ENCODE peak calls at places on chromosomes 5 and 9, in four cellular contexts. Z is CD4-positive, alpha-beta memory T cell; P is ovary; D is right cardiac atrium. V is an unnamed sample.

GRCh38 chr9:21677834-21678233 is 124.6 kb upstream of the MTAP start:
- DNase-seq in P (no peak), Z (no peak), D (no peak), V (no peak)

GRCh38 chr9:16627967-16628366 is 242.5 kb downstream of the BNC2 start:
- DNase-seq in P (peak), Z (no peak), D (peak), V (no peak)

GRCh38 chr5:154756871-154757646 is 1.9 kb downstream of the LARP1 start:
- DNase-seq in P (peak), D (peak), Z (peak), V (peak)

GRCh38 chr9:93900971-93901861 is 53.9 kb downstream of the BARX1 start:
- DNase-seq in P (no peak), D (no peak), Z (no peak), V (no peak)

GRCh38 chr5:180378412-180379344 is 25.5 kb upstream of the GFPT2 start:
- DNase-seq in Z (no peak), P (no peak), D (no peak), V (no peak)

GRCh38 chr5:41447761-41448510 is 62.5 kb downstream of the PLCXD3 start:
- DNase-seq in D (no peak), Z (no peak), P (no peak), V (no peak)

GRCh38 chr5:16392718-16393117 is 72.9 kb downstream of the ZNF622 start:
- DNase-seq in D (no peak), P (no peak), Z (no peak), V (no peak)

GRCh38 chr5:169280696-169281095 is 20.2 kb downstream of the SLIT3 start:
- DNase-seq in Z (no peak), P (no peak), D (no peak), V (no peak)

GRCh38 chr5:61295365-61295764 is 36.7 kb upstream of the ZSWIM6 start:
- DNase-seq in Z (no peak), D (no peak), P (no peak), V (no peak)

GRCh38 chr5:173717959-173718358 is 101.5 kb upstream of the BOD1 start:
- DNase-seq in Z (no peak), P (no peak), D (peak), V (no peak)

GRCh38 chr9:127698985-127699670 is 7.7 kb upstream of the CFAP157 start:
- DNase-seq in D (peak), Z (peak), P (peak), V (peak)

GRCh38 chr9:119873877-119874276 is 504.6 kb upstream of the BRINP1 start:
- DNase-seq in P (no peak), D (no peak), Z (no peak), V (no peak)

DNA sequence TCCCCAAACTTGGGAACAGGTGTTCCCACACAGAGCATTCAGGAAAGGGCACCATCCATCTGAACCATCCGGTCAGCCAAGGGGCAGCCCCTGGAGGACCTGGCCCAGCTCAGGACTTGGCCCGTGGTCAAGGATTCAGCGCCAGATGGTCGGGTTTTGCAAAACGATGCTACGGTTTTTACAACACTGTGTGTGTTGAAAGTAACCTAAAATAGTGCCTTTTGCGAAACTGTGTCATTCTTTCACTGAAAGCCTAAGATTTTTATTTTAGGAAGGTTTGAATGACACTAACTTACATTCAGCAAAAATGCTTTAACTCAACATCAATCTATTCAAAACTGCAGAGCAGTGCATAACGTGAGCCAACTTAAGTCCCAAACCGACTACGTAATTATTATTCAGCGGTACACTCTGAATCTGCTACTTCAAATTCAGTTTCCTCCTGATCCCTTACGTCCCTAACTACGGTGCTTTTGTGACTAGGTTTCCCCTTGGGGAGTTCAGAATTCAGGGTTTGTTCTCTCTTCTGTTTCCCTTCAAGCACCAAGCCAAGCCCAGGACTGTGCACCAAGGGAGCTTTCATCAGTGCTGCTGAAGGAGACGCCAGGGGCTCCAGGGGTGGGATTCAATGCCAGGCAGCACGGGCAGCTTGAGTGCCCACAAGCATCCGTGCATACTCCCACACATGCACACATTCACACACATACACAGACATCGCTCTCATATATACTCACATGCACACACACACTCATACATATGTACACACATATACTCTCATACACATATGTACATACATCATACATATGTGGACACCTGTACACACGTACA is 25.8 kb downstream of the LPCAT1 start:
- DNase-seq in Z (no peak), D (no peak), P (no peak), V (no peak)
- H3K27ac ChIP-seq in Z (no peak), D (no peak), P (no peak), V (no peak)

GRCh38 chr9:121323449-121324151 is 46.5 kb downstream of the STOM start:
- DNase-seq in Z (no peak), P (no peak), D (no peak), V (peak)

GRCh38 chr9:121324316-121324715 is 45.7 kb downstream of the STOM start:
- DNase-seq in Z (no peak), P (no peak), D (no peak), V (peak)

GRCh38 chr9:121322737-121323448 is 47.2 kb downstream of the STOM start:
- DNase-seq in P (no peak), D (no peak), Z (no peak), V (peak)

GRCh38 chr9:121321039-121321503 is 49.0 kb downstream of the STOM start:
- DNase-seq in P (no peak), Z (no peak), D (no peak), V (no peak)

GRCh38 chr9:121322037-121322736 is 47.9 kb downstream of the STOM start:
- DNase-seq in D (no peak), Z (no peak), P (no peak), V (no peak)
- H3K27ac ChIP-seq in D (no peak), Z (no peak), P (no peak), V (no peak)

DNA sequence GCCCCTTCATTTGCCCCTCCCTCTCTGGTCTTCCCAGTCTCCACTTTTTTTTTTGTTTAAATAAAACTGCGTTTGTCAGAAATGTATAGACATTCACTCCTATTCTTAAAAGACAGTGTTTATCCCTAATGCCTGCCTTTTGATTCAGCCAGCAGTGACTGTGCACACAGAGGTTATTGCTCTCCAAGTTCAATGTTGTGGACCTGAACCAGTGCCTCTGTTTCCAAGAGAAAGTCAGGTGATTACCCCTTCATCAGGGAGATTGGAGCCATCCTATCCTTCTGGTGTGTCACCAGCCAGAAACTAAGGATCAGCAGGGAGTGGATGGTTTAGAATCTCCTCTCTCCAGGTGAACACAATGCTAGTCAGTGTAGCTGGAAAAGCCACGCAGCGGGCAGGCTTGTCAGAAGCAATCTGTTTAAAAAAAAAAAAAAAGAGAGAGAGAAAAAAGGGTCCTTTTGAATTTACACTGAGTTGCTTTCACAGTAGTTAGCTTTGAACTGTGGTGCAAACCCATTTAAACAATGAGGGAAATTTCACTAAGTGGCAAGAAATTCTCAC is 167.5 kb upstream of the DMRT1 start:
- DNase-seq in Z (no peak), P (no peak), D (no peak), V (no peak)
- H3K27ac ChIP-seq in Z (no peak), P (no peak), D (peak), V (no peak)

DNA sequence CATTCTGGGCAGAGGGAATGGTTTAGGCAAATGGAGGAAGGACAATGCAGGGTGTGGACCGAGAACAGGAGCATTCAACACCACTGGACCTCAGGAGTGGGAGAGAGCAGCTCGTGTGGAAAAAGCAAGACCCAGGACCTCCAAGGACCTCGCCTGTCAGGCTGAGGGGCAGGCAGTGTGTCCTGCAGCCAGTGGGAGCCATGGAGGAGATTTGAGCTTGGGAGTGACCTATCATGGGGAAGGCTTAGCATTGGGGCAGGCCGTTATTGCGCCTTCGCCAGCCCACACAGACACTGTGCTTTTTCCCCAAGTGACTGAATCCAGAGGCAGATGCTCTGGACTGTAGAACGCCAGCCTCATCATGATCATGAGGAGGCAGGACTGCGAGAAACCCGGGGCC is 3.2 kb downstream of the CDHR2 start:
- DNase-seq in Z (no peak), P (no peak), D (no peak), V (no peak)
- H3K27ac ChIP-seq in Z (no peak), P (no peak), D (no peak), V (no peak)

DNA sequence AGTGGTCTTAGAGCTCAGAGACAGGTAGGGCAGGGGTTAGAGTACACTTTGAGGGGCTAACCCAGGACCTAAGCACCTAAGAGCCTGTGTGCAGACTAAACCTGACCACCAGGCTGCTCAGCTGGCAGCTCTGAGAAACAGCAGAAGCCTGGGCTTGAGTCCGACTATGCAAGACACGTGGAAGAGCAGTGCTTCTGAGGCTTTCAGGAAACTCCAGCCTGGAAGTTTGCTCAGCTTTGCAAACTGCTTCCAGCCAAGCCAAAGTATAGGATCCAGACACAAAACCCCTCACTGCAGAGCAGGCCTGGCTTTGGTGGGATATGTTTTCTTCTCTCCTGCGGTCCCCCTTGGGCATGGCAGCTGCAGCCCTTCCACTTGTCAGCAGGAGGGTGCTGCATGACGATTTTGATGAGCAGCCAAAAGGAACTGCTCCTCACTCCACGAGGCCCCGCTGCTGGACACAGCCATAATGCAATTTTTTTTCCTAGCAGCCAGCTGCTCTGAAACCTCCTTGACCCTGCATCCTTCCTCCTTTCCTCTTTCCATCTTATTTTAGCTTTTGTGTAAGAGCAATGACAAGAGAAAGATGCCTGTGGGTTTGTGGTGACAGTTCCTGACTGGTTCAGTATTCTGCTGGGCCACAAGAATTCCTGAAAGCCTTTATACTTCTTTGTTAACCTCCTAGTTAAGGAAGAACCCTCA is 123.1 kb downstream of the LIFR start:
- DNase-seq in P (peak), D (peak), Z (no peak), V (peak)
- H3K27ac ChIP-seq in P (peak), D (no peak), Z (no peak), V (peak)

GRCh38 chr9:132877818-132878694 is at the start of gene AK8:
- DNase-seq in P (peak), D (peak), Z (peak), V (peak)

GRCh38 chr9:132880311-132880661 is 1.6 kb downstream of the SPACA9 start:
- DNase-seq in D (no peak), Z (no peak), P (no peak), V (no peak)

GRCh38 chr9:132881826-132882225 is 3.1 kb downstream of the SPACA9 start:
- DNase-seq in Z (no peak), P (no peak), D (no peak), V (no peak)

GRCh38 chr9:132878695-132879064 is at the start of gene SPACA9:
- DNase-seq in P (peak), D (peak), Z (no peak), V (peak)

GRCh38 chr9:132879443-132880310 is 979 bp downstream of the SPACA9 start:
- DNase-seq in D (no peak), Z (no peak), P (no peak), V (no peak)
- H3K27ac ChIP-seq in D (peak), Z (no peak), P (peak), V (no peak)

V was measured in heart left ventricle.